ENCODE peak calls at places on chromosomes 11 and 22, in four cellular contexts. L, W, J and G are unnamed samples.

GRCh38 chr11:88016392-88017020 is 158.7 kb downstream of the RAB38 start:
- DNase-seq in L (peak; percentile 37), W (peak; percentile 83), J (peak; percentile 73), G (peak; percentile 7)

GRCh38 chr22:42635531-42635930 is 4.9 kb downstream of the ATP5MGL start:
- DNase-seq in L (no peak), W (peak; percentile 93), J (peak; percentile 34), G (no peak)

GRCh38 chr11:112247198-112247597 is 13.5 kb downstream of the PLET1 start:
- DNase-seq in L (no peak), W (peak; percentile 71), J (no peak), G (no peak)

GRCh38 chr11:12019867-12020416 is 11.5 kb upstream of the DKK3 start:
- DNase-seq in L (no peak), W (no peak), J (no peak), G (no peak)

GRCh38 chr11:121996574-121996973 is 119.4 kb downstream of the BLID start:
- DNase-seq in L (no peak), W (no peak), J (no peak), G (no peak)

GRCh38 chr11:36247493-36247892 is 41.7 kb downstream of the COMMD9 start:
- DNase-seq in L (no peak), W (no peak), J (no peak), G (no peak)

GRCh38 chr22:41028841-41029240 is 63.6 kb upstream of the EP300 start:
- DNase-seq in L (no peak), W (peak; percentile 86), J (no peak), G (no peak)

GRCh38 chr11:68053117-68053516 is 14.3 kb downstream of the TCIRG1 start:
- DNase-seq in L (no peak), W (no peak), J (no peak), G (peak; percentile 43)

GRCh38 chr11:120702656-120703055 is 191.1 kb downstream of the GRIK4 start:
- DNase-seq in L (no peak), W (no peak), J (no peak), G (no peak)

GRCh38 chr11:1854949-1855885 is 2.3 kb downstream of the LSP1 start:
- DNase-seq in L (no peak), W (no peak), J (no peak), G (no peak)

GRCh38 chr11:122340607-122341006 is 224.6 kb upstream of the BLID start:
- DNase-seq in L (no peak), W (no peak), J (no peak), G (no peak)

GRCh38 chr22:30014244-30014643 is 66.0 kb upstream of the HORMAD2 start:
- DNase-seq in L (no peak), W (no peak), J (no peak), G (no peak)

DNA sequence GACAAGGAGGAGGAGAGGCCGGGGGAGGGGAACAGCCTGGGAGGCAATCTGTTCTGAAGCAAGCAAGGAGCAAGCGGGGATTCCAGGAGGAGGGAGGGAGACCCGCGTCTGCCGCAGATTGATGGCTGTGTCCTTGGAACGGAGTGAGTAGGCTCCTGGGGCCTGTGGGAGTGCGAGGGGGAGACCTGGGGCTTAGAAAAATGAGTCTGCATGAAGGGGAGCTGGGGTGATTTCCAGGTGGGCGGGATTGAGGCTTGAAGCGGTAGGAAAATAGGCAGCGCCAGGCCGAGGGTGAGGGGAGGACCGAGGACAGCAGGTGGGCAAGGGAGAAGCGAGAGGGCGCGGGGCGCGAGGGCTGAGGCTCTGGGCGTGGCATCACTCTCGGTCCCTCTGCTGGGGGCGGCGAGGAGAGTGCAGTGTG is 1.6 kb upstream of the LRRC55 start:
- DNase-seq in L (no peak), W (no peak), J (no peak), G (peak; percentile 75)
- H3K4me3 ChIP-seq in L (no peak overlapping the region), W (no peak overlapping the region), J (no peak overlapping the region), G (peak overlapping the region; percentile 57)

GRCh38 chr22:39173050-39173706 is 20.7 kb upstream of the CBX7 start:
- DNase-seq in L (no peak), W (no peak), J (no peak), G (no peak)

GRCh38 chr22:39166547-39166946 is 14.1 kb upstream of the CBX7 start:
- DNase-seq in L (no peak), W (no peak), J (no peak), G (no peak)

GRCh38 chr22:39171623-39172264 is 19.3 kb upstream of the CBX7 start:
- DNase-seq in L (no peak), W (no peak), J (no peak), G (peak; percentile 69)

GRCh38 chr22:39170825-39171622 is 18.5 kb upstream of the CBX7 start:
- DNase-seq in L (peak; percentile 76), W (peak; percentile 52), J (peak; percentile 82), G (peak; percentile 92)

GRCh38 chr22:39169797-39170466 is 17.5 kb upstream of the CBX7 start:
- DNase-seq in L (no peak), W (no peak), J (no peak), G (peak; percentile 40)
- H3K4me3 ChIP-seq in L (no peak overlapping the region), W (no peak overlapping the region), J (no peak overlapping the region), G (no peak overlapping the region)

GRCh38 chr11:66113132-66113856 is 43.2 kb downstream of the PACS1 start:
- DNase-seq in L (no peak), W (peak; percentile 94), J (no peak), G (no peak)

GRCh38 chr11:66119348-66120133 is 49.5 kb downstream of the PACS1 start:
- DNase-seq in L (no peak), W (peak; percentile 83), J (no peak), G (no peak)

GRCh38 chr11:66115638-66116410 is 45.8 kb downstream of the PACS1 start:
- DNase-seq in L (no peak), W (no peak), J (no peak), G (no peak)

GRCh38 chr11:66118847-66119246 is 48.8 kb downstream of the PACS1 start:
- DNase-seq in L (no peak), W (no peak), J (no peak), G (no peak)

GRCh38 chr11:66116576-66117361 is 46.7 kb downstream of the PACS1 start:
- DNase-seq in L (no peak), W (no peak), J (no peak), G (no peak)
- H3K4me3 ChIP-seq in L (peak overlapping the region; percentile 10), W (no peak overlapping the region), J (no peak overlapping the region), G (no peak overlapping the region)

DNA sequence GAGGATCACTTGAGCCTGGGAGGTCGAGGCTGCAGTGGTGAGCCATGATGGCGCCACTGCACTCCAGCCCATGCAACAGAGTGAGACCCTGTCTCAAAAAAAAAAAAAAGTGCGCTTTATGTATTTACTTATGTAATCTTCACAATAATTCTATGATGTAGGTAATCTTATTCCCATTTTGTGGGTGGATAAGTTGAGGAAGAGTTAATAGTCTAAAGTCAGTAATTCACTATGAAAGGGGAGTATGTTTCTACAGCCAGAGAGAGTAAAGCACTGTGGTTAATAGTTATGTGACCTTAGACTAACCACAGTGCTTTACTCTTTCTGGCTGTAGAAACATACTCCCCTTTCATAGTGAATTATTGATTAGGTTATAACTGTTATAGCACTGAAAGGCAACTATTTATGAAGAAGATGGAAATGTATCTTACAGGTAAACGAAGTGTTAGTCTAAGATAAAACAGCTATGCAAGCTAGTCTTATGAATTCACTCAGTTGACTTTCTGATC is 11.9 kb downstream of the CTR9 start:
- DNase-seq in L (no peak), W (no peak), J (no peak), G (no peak)
- H3K4me3 ChIP-seq in L (no peak overlapping the region), W (no peak overlapping the region), J (no peak overlapping the region), G (no peak overlapping the region)

GRCh38 chr22:25546751-25547150 is 17.7 kb upstream of the GRK3 start:
- DNase-seq in L (no peak), W (no peak), J (no peak), G (no peak)
- H3K4me3 ChIP-seq in L (no peak overlapping the region), W (no peak overlapping the region), J (no peak overlapping the region), G (no peak overlapping the region)

DNA sequence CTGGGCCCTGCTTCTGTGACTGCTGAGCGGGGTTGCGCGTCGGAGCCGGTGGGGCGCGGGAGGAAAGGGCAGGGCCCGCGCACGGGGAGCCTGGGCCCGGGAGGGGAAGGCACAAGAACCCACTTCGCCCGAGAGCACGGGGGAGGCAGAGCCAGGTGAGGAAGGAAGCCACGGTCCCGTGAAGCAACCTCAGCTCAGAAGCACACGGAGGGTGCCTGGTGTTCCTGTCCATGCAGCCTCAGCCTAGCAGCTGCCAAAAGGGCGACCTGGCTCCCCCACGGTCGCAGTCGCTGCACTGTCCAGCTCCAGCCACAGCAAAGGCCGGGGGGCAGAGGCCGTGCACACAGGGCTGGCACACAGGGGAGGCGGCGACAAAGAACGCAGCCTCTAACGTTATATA is 9.3 kb upstream of the CDC42BPG start:
- DNase-seq in L (no peak), W (no peak), J (no peak), G (no peak)
- H3K4me3 ChIP-seq in L (peak overlapping the region; percentile 26), W (no peak overlapping the region), J (no peak overlapping the region), G (no peak overlapping the region)

GRCh38 chr22:24805790-24806662 is at the start of gene SGSM1:
- DNase-seq in L (peak; percentile 62), W (peak; percentile 12), J (peak; percentile 80), G (peak; percentile 99)
- H3K4me3 ChIP-seq in L (peak within 1 kb of the TSS; percentile 60), W (peak within 1 kb of the TSS; percentile 34), J (peak within 1 kb of the TSS; percentile 61), G (peak within 1 kb of the TSS; percentile 75)

DNA sequence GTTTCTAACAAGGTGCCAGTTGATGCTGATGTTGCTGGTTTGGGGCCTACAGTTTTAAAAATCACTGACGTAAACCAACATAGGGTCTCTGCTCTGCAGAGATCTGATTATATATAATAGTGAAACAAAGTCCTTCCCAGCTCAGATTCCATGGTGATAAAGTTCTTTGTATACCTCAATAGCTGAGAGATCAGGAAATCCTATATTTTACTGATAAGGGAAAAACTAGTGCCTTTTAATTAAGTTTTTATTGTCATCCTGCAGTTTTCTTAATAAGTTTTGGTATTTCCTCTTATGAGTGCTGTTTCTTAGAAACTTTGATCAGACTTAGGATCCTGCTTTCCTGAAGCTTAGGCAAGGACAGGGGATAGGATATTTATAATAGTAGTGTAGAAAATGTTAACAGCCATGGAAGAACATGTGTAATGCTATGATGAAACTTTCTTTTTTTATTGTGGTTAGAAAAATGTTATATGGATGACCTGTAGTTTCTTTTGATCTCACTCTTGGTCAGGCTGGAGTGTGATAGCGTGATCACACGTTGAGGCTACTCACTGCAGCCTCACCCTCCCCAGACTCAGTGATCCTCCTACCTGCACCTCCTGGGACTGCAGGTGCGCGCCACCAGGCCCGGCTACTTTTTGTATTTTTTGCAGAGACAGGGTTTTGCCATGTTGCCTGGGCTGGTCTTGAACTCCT is 14.1 kb downstream of the CAPRIN1 start:
- DNase-seq in L (no peak), W (no peak), J (no peak), G (peak; percentile 33)
- H3K4me3 ChIP-seq in L (no peak overlapping the region), W (no peak overlapping the region), J (no peak overlapping the region), G (no peak overlapping the region)

GRCh38 chr22:44026066-44026629 is 2.0 kb downstream of the PARVB start:
- DNase-seq in L (no peak), W (no peak), J (no peak), G (no peak)
- H3K4me3 ChIP-seq in L (no peak overlapping the region), W (no peak overlapping the region), J (no peak overlapping the region), G (no peak overlapping the region)